ENCODE peak calls at places on chromosomes 16 and 17, in seven cellular contexts. N is GM23248, T is PC-9, V is fibroblast of lung, Y is hepatocyte, P is osteoblast, W is GM23338. D is an unnamed sample. For H3K79me2, the result is how much of the 10 kb centered on the place peaks cover.

GRCh38 chr16:82386771-82387170 is 216.7 kb upstream of the MPHOSPH6 start:
- DNase-seq in V (no peak), W (no peak), T (no peak), Y (no peak), P (no peak), N (no peak), D (no peak)

GRCh38 chr17:39667262-39668140 is 752 bp upstream of the PNMT start:
- DNase-seq in N (peak), V (no peak), T (peak), W (peak), P (peak), Y (peak), D (no peak)

GRCh38 chr17:40121191-40121885 is 433 bp upstream of the MSL1 start:
- DNase-seq in T (peak), V (peak), P (peak), N (peak), Y (peak), W (peak), D (peak)

GRCh38 chr16:4475880-4476790 is at the start of gene HMOX2:
- DNase-seq in N (peak), P (peak), V (peak), W (peak), Y (peak), T (peak), D (peak)

GRCh38 chr16:52549011-52549692 is 2.2 kb upstream of the TOX3 start:
- DNase-seq in N (no peak), T (no peak), W (peak), Y (peak), V (no peak), P (no peak), D (no peak)

GRCh38 chr16:3578610-3579551 is 1.7 kb upstream of the NLRC3 start:
- DNase-seq in Y (no peak), W (peak), P (peak), T (no peak), V (peak), N (no peak), D (no peak)

GRCh38 chr17:29156781-29157180 is 23.4 kb downstream of the MYO18A start:
- DNase-seq in V (no peak), P (no peak), N (no peak), Y (peak), T (no peak), W (no peak), D (no peak)

GRCh38 chr17:81515530-81516041 is 3.0 kb upstream of the ACTG1 start:
- DNase-seq in Y (no peak), W (no peak), T (no peak), P (no peak), N (no peak), V (no peak), D (no peak)

GRCh38 chr16:14125030-14125681 is 54.0 kb downstream of the MRTFB start:
- DNase-seq in N (no peak), V (no peak), P (no peak), W (peak), T (no peak), Y (no peak), D (no peak)

GRCh38 chr17:51056813-51057510 is 63.7 kb downstream of the SPAG9 start:
- DNase-seq in Y (peak), T (peak), N (peak), V (peak), W (peak), P (peak), D (peak)

GRCh38 chr17:64736804-64737492 is 74.8 kb upstream of the SMURF2 start:
- DNase-seq in Y (peak), N (peak), P (no peak), T (peak), W (peak), V (peak), D (peak)

GRCh38 chr16:91484-91883 is 13.5 kb downstream of the MPG start:
- DNase-seq in P (peak), V (no peak), N (no peak), Y (peak), T (no peak), W (no peak), D (no peak)

GRCh38 chr16:87965973-87966667 is 14.9 kb downstream of the BANP start:
- DNase-seq in T (no peak), Y (no peak), P (peak), N (peak), W (no peak), V (peak), D (no peak)
- H3K4me3 ChIP-seq in T (no peak), Y (no peak), P (peak), N (peak), W (no peak), V (no peak), D (no peak)

DNA sequence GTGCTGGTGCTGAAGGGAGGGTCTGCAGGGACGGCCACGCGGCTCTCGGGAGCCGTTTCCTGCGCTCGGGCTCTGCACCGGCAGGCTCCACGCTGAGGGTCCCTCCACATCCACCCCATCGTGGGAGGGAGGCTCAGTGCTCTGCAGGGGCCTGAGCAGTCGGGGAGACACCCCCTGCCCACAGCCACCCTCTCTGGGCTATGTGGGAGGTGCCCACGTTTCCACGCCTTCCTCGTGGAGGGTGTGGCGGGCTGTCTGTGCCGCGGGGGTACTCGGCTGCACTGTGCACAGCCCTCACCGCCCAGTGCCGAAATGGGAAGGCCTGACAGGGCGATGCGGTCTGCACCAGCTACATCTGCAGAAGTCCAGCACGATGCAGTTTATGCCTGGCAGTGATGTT is 25.5 kb upstream of the ZNF750 start:
- DNase-seq in Y (no peak), W (no peak), N (no peak), P (peak), V (no peak), T (no peak), D (no peak)
- H3K79me2 ChIP-seq in Y (under half), W (half or more), N (under half), P (under half), V (under half), T (under half), D (under half)

GRCh38 chr17:34606721-34607120 is 27.3 kb downstream of the TMEM132E start:
- DNase-seq in Y (no peak), P (no peak), N (no peak), V (no peak), T (no peak), W (no peak), D (no peak)

GRCh38 chr17:34610038-34610437 is 30.7 kb downstream of the TMEM132E start:
- DNase-seq in V (no peak), W (no peak), P (no peak), Y (no peak), N (no peak), T (no peak), D (no peak)

GRCh38 chr17:34610506-34610905 is 31.1 kb downstream of the TMEM132E start:
- DNase-seq in T (no peak), P (no peak), W (no peak), Y (no peak), N (no peak), V (no peak), D (no peak)

GRCh38 chr17:34609210-34609609 is 29.8 kb downstream of the TMEM132E start:
- DNase-seq in V (no peak), Y (no peak), T (no peak), P (no peak), N (no peak), W (no peak), D (no peak)

DNA sequence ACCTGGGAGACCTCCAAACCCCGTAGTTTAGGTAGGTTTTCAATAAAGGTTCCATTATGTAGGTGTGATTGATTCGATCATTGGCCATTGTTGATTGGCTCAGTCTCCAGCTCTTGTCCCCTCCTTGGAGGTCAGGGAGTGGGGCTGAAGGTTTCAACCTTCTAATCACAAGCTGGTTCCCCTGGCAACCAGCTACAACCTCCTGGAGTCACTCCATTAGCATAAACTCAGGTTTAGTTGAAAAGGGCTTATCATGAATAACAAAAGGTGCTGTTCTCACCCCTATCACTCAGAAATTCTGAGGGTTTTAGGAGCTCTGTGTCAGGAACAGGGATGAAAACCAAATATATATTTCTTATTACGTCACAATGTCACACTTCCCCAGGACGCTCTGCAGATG is 28.5 kb downstream of the TMEM132E start:
- DNase-seq in W (peak), T (no peak), N (no peak), Y (no peak), V (no peak), P (no peak), D (no peak)
- H3K4me2 ChIP-seq in W (peak), T (no peak), N (no peak), Y (no peak), V (no peak), P (no peak), D (no peak)

GRCh38 chr17:43530303-43531081 is 15.6 kb downstream of the ETV4 start:
- DNase-seq in P (peak), V (peak), N (peak), T (no peak), Y (peak), W (peak), D (no peak)

GRCh38 chr17:43529977-43530302 is 16.2 kb downstream of the ETV4 start:
- DNase-seq in W (no peak), V (no peak), T (no peak), P (no peak), N (no peak), Y (no peak), D (no peak)

GRCh38 chr17:43532581-43532980 is 13.6 kb downstream of the ETV4 start:
- DNase-seq in Y (no peak), V (no peak), W (no peak), N (no peak), P (no peak), T (no peak), D (no peak)

GRCh38 chr17:43531955-43532354 is 14.2 kb downstream of the ETV4 start:
- DNase-seq in T (no peak), V (no peak), N (no peak), W (no peak), P (no peak), Y (no peak), D (peak)

DNA sequence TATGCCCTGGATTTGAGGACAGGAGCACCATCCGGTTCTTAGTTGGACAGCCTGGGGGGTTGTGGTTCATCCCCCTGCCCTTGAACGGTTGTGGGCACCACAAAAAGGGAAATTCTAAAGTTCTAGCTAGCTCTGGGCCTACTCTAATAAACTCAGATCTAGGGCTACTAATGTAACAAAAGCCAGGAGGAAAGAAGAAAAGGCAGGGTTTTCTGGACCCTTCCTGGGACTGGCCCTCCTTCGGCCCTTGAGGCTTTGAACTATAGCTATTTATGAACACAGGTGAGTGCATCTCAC is 15.1 kb downstream of the ETV4 start:
- DNase-seq in W (no peak), N (no peak), V (no peak), P (no peak), T (no peak), Y (no peak), D (no peak)
- H3K4me3 ChIP-seq in W (peak), N (no peak), V (no peak), P (no peak), T (no peak), Y (no peak), D (no peak)

GRCh38 chr16:60741810-60742209 is 1294.4 kb downstream of the CDH8 start:
- DNase-seq in P (no peak), W (no peak), N (no peak), V (no peak), T (no peak), Y (no peak), D (no peak)

GRCh38 chr16:60740033-60740696 is 1296.1 kb downstream of the CDH8 start:
- DNase-seq in W (no peak), N (no peak), T (no peak), P (no peak), Y (no peak), V (no peak), D (no peak)

GRCh38 chr16:60748366-60748765 is 1287.9 kb downstream of the CDH8 start:
- DNase-seq in W (no peak), T (no peak), V (peak), Y (no peak), N (no peak), P (no peak), D (peak)

DNA sequence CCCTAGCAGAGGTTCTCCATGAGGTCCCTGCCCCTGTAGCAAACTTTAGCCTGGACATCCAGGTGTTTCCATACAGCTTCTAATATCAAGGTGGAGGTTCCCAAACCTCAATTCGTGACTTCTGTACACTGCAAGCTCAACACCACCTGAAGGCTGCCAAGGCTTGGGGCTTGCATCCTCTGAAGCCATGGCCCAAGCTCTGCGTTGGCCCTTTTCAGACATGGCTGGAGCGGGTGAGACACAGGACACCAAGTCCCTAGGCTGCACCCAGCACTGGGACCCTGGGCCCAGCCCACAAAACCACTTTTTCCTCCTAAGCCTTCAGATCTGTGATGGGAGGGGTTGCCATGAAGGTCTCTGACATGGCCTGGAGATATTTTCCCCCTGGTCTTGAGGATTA is 1292.0 kb downstream of the CDH8 start:
- DNase-seq in T (no peak), V (no peak), N (no peak), P (no peak), Y (no peak), W (no peak), D (no peak)
- H3K79me2 ChIP-seq in T (under half), V (under half), N (under half), P (under half), Y (under half), W (under half), D (under half)

DNA sequence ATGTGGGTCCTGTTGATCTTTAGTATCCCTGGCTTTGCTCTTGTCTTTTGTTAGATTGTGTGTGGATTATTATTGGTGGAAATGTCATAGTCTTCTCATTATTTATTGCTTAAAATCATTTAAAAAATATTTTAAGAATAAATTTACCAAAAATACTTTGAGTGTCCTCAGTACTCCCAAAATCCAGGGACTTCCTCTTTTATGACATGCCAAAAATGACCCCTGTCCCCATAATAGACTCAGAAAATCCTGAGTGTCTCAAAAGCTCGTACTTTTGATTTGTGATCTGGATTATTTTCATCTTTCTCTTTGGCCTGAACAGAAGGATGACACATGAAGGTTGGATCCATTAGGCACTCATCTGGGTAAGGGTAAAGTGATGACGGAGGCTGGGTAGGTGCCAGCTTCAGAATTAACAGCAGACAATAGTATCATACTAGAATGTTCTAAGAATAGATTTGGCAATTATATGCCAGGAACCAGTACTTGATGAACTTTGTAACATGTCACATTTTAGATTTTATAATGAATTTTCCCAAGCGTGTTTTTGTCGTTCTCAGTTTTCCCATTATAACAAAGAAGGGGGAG is 602.2 kb upstream of the CDH8 start:
- DNase-seq in V (no peak), Y (no peak), T (no peak), P (no peak), N (no peak), W (no peak), D (no peak)
- H3K4me2 ChIP-seq in V (no peak), Y (no peak), T (no peak), P (no peak), N (no peak), W (no peak), D (no peak)

GRCh38 chr17:2012499-2012898 is 12.6 kb downstream of the RTN4RL1 start:
- DNase-seq in V (no peak), N (no peak), T (no peak), P (no peak), Y (no peak), W (no peak), D (no peak)
- H3K4me3 ChIP-seq in V (no peak), N (no peak), T (peak), P (no peak), Y (no peak), W (no peak), D (peak)

DNA sequence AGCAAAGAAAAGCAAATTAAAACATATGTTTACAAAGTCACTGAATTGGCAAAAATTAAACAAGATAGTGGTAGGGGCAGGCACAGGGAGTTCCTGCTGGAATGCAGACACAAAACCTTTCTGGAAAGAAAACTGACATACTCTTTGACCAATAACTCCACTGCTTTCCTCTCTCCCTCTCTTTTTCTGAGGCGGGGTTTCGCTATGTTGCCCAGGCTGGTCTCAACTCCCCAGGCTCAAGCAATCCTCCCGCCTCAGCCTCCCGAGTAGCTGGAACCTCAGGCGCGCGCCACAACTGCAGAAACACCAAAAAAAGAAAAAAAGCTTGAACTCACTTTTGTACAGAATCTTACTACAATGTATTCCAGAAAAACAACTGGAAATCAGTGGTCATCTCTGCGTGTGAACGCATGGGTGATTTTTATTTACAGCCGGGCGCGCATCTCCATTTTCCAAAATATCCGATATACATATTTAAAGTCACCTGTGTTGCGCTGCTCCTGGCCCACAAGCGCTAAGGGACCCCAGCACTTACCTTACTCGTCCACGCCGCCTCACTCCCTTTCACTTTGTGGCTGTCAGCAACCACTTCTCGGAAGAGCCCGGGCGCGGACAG is 480 bp downstream of the TXNL4B start:
- DNase-seq in P (peak), T (peak), N (peak), V (peak), W (peak), Y (peak), D (peak)
- H3K79me2 ChIP-seq in P (half or more), T (half or more), N (half or more), V (half or more), W (under half), Y (half or more), D (half or more)